ENCODE peak calls at places on chromosomes 4 and X, in seven cellular contexts. T, L, S, I, Q, R and X are unnamed samples.

GRCh38 chr4:88357262-88357661 is 21.4 kb upstream of the HERC6 start:
- DNase-seq in L (no peak), Q (no peak), T (no peak), R (no peak), I (no peak), S (no peak), X (no peak)

GRCh38 chr4:112213091-112213490 is 18.5 kb upstream of the AP1AR start:
- DNase-seq in R (no peak), L (no peak), S (no peak), T (no peak), Q (no peak), I (no peak), X (no peak)

GRCh38 chr4:150973626-150974250 is 41.3 kb downstream of the LRBA start:
- DNase-seq in I (no peak), Q (no peak), L (no peak), S (no peak), T (no peak), R (no peak), X (no peak)

GRCh38 chr4:7154351-7154981 is 37.9 kb upstream of the SORCS2 start:
- DNase-seq in Q (no peak), L (no peak), R (no peak), I (no peak), T (no peak), S (peak), X (no peak)

GRCh38 chrX:21865436-21865835 is 9.6 kb downstream of the YY2 start:
- DNase-seq in I (no peak), T (no peak), L (no peak), R (no peak), S (no peak), Q (no peak), X (no peak)

GRCh38 chr4:4455199-4455865 is 68.4 kb downstream of the NSG1 start:
- DNase-seq in L (no peak), S (no peak), I (no peak), T (no peak), R (no peak), Q (no peak), X (no peak)

GRCh38 chr4:111399523-111400135 is 745.6 kb upstream of the FAM241A start:
- DNase-seq in S (peak), L (no peak), Q (no peak), I (no peak), R (no peak), T (no peak), X (no peak)

GRCh38 chrX:56309881-56310280 is 77.7 kb downstream of the KLF8 start:
- DNase-seq in T (no peak), Q (no peak), S (no peak), I (no peak), R (no peak), L (no peak), X (no peak)

GRCh38 chrX:21529771-21530170 is 128.4 kb downstream of the KLHL34 start:
- DNase-seq in T (no peak), L (no peak), R (no peak), I (no peak), S (no peak), Q (no peak), X (no peak)

GRCh38 chr4:76339364-76339763 is 32.8 kb downstream of the STBD1 start:
- DNase-seq in T (no peak), L (no peak), Q (no peak), I (no peak), S (no peak), R (no peak), X (no peak)

GRCh38 chrX:85303544-85303943 is 59.8 kb downstream of the ZNF711 start:
- DNase-seq in S (no peak), L (no peak), T (no peak), I (no peak), R (no peak), Q (no peak), X (no peak)

GRCh38 chr4:119626943-119627266 is 1.7 kb downstream of the PDE5A start:
- DNase-seq in R (no peak), Q (no peak), I (no peak), S (no peak), L (no peak), T (no peak), X (peak)

GRCh38 chr4:94934201-94934600 is 176.4 kb downstream of the BMPR1B start:
- DNase-seq in R (no peak), S (no peak), I (no peak), T (no peak), L (no peak), Q (no peak), X (no peak)

GRCh38 chrX:116232833-116233232 is 62.3 kb downstream of the AGTR2 start:
- DNase-seq in T (no peak), I (no peak), R (no peak), Q (no peak), L (no peak), S (no peak), X (no peak)

GRCh38 chr4:151143162-151143561 is 43.7 kb downstream of the RPS3A start:
- DNase-seq in T (no peak), R (no peak), S (no peak), Q (no peak), I (no peak), L (no peak), X (no peak)

GRCh38 chr4:123390846-123391456 is 5.6 kb upstream of the SPRY1 start:
- DNase-seq in Q (no peak), R (no peak), T (no peak), I (no peak), L (no peak), S (no peak), X (no peak)

GRCh38 chrX:17860179-17860780 is 818 bp downstream of the RAI2 start:
- DNase-seq in T (no peak), R (peak), S (peak), I (no peak), Q (no peak), L (no peak), X (no peak)

GRCh38 chr4:113635739-113636437 is 125.7 kb downstream of the CAMK2D start:
- DNase-seq in T (no peak), L (no peak), I (no peak), S (no peak), Q (no peak), R (no peak), X (no peak)

GRCh38 chr4:79650794-79651431 is 242.9 kb upstream of the GK2 start:
- DNase-seq in L (no peak), I (no peak), Q (no peak), R (no peak), T (no peak), S (no peak), X (no peak)

GRCh38 chr4:78673258-78673817 is 102.8 kb upstream of the BMP2K start:
- DNase-seq in S (no peak), Q (no peak), L (no peak), I (no peak), T (no peak), R (no peak), X (no peak)

GRCh38 chr4:79397951-79398350 is 10.1 kb downstream of the GK2 start:
- DNase-seq in I (no peak), L (no peak), T (no peak), S (no peak), R (no peak), Q (no peak), X (no peak)

GRCh38 chr4:68606240-68606639 is 30.1 kb upstream of the UGT2B17 start:
- DNase-seq in T (no peak), L (no peak), R (no peak), I (no peak), S (no peak), Q (no peak), X (no peak)

GRCh38 chrX:108036298-108036973 is 8.4 kb upstream of the VSIG1 start:
- DNase-seq in Q (no peak), L (no peak), T (no peak), S (no peak), R (no peak), I (peak), X (peak)

GRCh38 chr4:98613453-98614075 is 44.8 kb downstream of the TSPAN5 start:
- DNase-seq in L (no peak), T (no peak), S (no peak), Q (no peak), R (no peak), I (no peak), X (no peak)

GRCh38 chr4:139957986-139958737 is 195.8 kb downstream of the MAML3 start:
- DNase-seq in I (no peak), S (no peak), R (no peak), L (no peak), Q (no peak), T (no peak), X (no peak)

GRCh38 chr4:112287258-112287873 is 1.7 kb upstream of the TIFA start:
- DNase-seq in Q (no peak), I (no peak), S (no peak), R (no peak), T (no peak), L (no peak), X (no peak)

GRCh38 chr4:170729897-170730296 is 640.1 kb upstream of the AADAT start:
- DNase-seq in I (no peak), R (no peak), S (no peak), Q (no peak), T (no peak), L (no peak), X (no peak)

GRCh38 chr4:142406051-142406549 is 440.0 kb downstream of the INPP4B start:
- DNase-seq in S (no peak), L (no peak), R (no peak), I (no peak), Q (no peak), T (no peak), X (no peak)

GRCh38 chr4:13599159-13599558 is 28.4 kb downstream of the BOD1L1 start:
- DNase-seq in I (no peak), Q (no peak), R (no peak), S (no peak), T (no peak), L (no peak), X (no peak)